ENCODE peak calls at places on chromosomes 6 and 20, in six cellular contexts. O is nephron progenitor cell; X is KBM-7; N is fibroblast of the aortic adventitia; E is GM12865; C is CD4-positive, alpha-beta memory T cell. A is an unnamed sample.

GRCh38 chr6:117555262-117555849 is 47.0 kb downstream of the GOPC start:
- DNase-seq in O (no peak), X (no peak), N (no peak), E (no peak), C (no peak), A (no peak)

GRCh38 chr20:22833851-22834250 is 201.3 kb upstream of the SSTR4 start:
- DNase-seq in O (no peak), X (no peak), N (no peak), E (no peak), C (no peak), A (no peak)

GRCh38 chr6:28218312-28219248 is 6.5 kb upstream of the ZSCAN9 start:
- DNase-seq in O (peak; percentile 61), X (peak; percentile 80), N (peak; percentile 51), E (peak; percentile 83), C (no peak), A (peak; percentile 81)

GRCh38 chr6:40892223-40892622 is 146.8 kb downstream of the UNC5CL start:
- DNase-seq in O (no peak), X (no peak), N (no peak), E (no peak), C (no peak), A (no peak)

GRCh38 chr6:4788953-4789584 is 12.9 kb downstream of the CDYL start:
- DNase-seq in O (peak; percentile 31), X (no peak), N (no peak), E (peak; percentile 82), C (no peak), A (peak; percentile 49)

GRCh38 chr20:62900692-62901584 is 25.4 kb downstream of the DIDO1 start:
- DNase-seq in O (no peak), X (no peak), N (no peak), E (peak; percentile 31), C (no peak), A (peak; percentile 65)

GRCh38 chr6:107716688-107717089 is 107.4 kb downstream of the SCML4 start:
- DNase-seq in O (no peak), X (peak; percentile 92), N (no peak), E (peak; percentile 70), C (peak; percentile 85), A (peak; percentile 90)

GRCh38 chr6:26233608-26234420 is 131.2 kb upstream of the BTN3A2 start:
- DNase-seq in O (no peak), X (peak; percentile 91), N (peak; percentile 59), E (peak; percentile 94), C (peak; percentile 83), A (peak; percentile 78)

GRCh38 chr6:47094351-47094925 is 52.3 kb upstream of the ADGRF1 start:
- DNase-seq in O (no peak), X (no peak), N (peak; percentile 24), E (no peak), C (no peak), A (no peak)

A was measured in Karpas-422.